ENCODE peak calls at places on chromosomes 4 and X, in ten cellular contexts. Y, U, E, B, C, P, N, K, W and X are unnamed samples.

GRCh38 chr4:8439914-8440490 is 521 bp downstream of the ACOX3 start:
- DNase-seq in Y (no peak), U (peak; percentile 90), E (no peak), B (no peak), C (no peak), P (peak; percentile 37), N (no peak), K (peak; percentile 42), W (peak; percentile 42), X (no peak)

GRCh38 chrX:45621356-45622041 is 420.8 kb upstream of the DIPK2B start:
- DNase-seq in Y (peak; percentile 58), U (no peak), E (no peak), B (no peak), C (no peak), P (no peak), N (no peak), K (peak; percentile 81), W (no peak), X (no peak)

GRCh38 chrX:128020701-128021100 is 31.5 kb downstream of the ACTRT1 start:
- DNase-seq in Y (no peak), U (no peak), E (no peak), B (no peak), C (no peak), P (no peak), N (no peak), K (peak; percentile 62), W (no peak), X (no peak)

GRCh38 chrX:103823591-103823990 is 8.5 kb downstream of the RAB9B start:
- DNase-seq in Y (no peak), U (no peak), E (no peak), B (no peak), C (no peak), P (no peak), N (no peak), K (peak; percentile 33), W (no peak), X (no peak)

GRCh38 chr4:169256101-169256612 is 14.6 kb downstream of the SH3RF1 start:
- DNase-seq in Y (no peak), U (peak; percentile 10), E (no peak), B (no peak), C (no peak), P (no peak), N (no peak), K (no peak), W (no peak), X (no peak)

GRCh38 chrX:154698630-154699248 is 45.4 kb upstream of the CTAG2 start:
- DNase-seq in Y (no peak), U (no peak), E (no peak), B (no peak), C (no peak), P (no peak), N (no peak), K (no peak), W (no peak), X (no peak)

GRCh38 chr4:54187148-54187547 is 41.9 kb upstream of the PDGFRA start:
- DNase-seq in Y (no peak), U (no peak), E (no peak), B (no peak), C (no peak), P (no peak), N (no peak), K (no peak), W (no peak), X (no peak)

GRCh38 chrX:138034136-138034535 is 468.2 kb downstream of the ZIC3 start:
- DNase-seq in Y (no peak), U (no peak), E (no peak), B (no peak), C (no peak), P (no peak), N (no peak), K (peak; percentile 1), W (no peak), X (no peak)

GRCh38 chrX:1686642-1687041 is 71.8 kb downstream of the ASMT start:
- DNase-seq in Y (peak; percentile 15), U (no peak), E (no peak), B (no peak), C (no peak), P (no peak), N (no peak), K (peak; percentile 7), W (no peak), X (no peak)

GRCh38 chr4:6777636-6778281 is 4.8 kb upstream of the KIAA0232 start:
- DNase-seq in Y (no peak), U (no peak), E (no peak), B (no peak), C (no peak), P (no peak), N (no peak), K (no peak), W (no peak), X (no peak)

GRCh38 chr4:79621061-79621460 is 213.0 kb upstream of the GK2 start:
- DNase-seq in Y (no peak), U (no peak), E (no peak), B (no peak), C (no peak), P (no peak), N (no peak), K (no peak), W (no peak), X (no peak)

GRCh38 chr4:129545599-129546278 is 449.8 kb downstream of the C4orf33 start:
- DNase-seq in Y (no peak), U (no peak), E (no peak), B (peak; percentile 76), C (peak; percentile 12), P (no peak), N (peak; percentile 41), K (peak; percentile 29), W (no peak), X (peak; percentile 35)

GRCh38 chr4:123994917-123995316 is 598.3 kb downstream of the SPRY1 start:
- DNase-seq in Y (no peak), U (no peak), E (no peak), B (no peak), C (no peak), P (no peak), N (no peak), K (peak; percentile 34), W (no peak), X (no peak)

GRCh38 chr4:110586137-110586850 is 36.6 kb downstream of the PITX2 start:
- DNase-seq in Y (peak; percentile 37), U (no peak), E (no peak), B (no peak), C (no peak), P (no peak), N (no peak), K (peak; percentile 85), W (no peak), X (no peak)

GRCh38 chrX:124256209-124256608 is 76.3 kb upstream of the TEX13D start:
- DNase-seq in Y (peak; percentile 31), U (no peak), E (no peak), B (no peak), C (no peak), P (no peak), N (no peak), K (no peak), W (no peak), X (no peak)

GRCh38 chr4:145920205-145920604 is 18.4 kb downstream of the ZNF827 start:
- DNase-seq in Y (peak; percentile 95), U (no peak), E (no peak), B (no peak), C (no peak), P (no peak), N (no peak), K (peak; percentile 97), W (no peak), X (no peak)